ENCODE peak calls at places on chromosomes 6 and 20, in six cellular contexts. X is breast epithelium, F is upper lobe of right lung, V is HepG2, S is fibroblast of lung, D is heart left ventricle. W is an unnamed sample.

GRCh38 chr6:160945516-160946177 is 45.9 kb upstream of the MAP3K4 start:
- DNase-seq in X (no peak), F (no peak), V (no peak), S (no peak), D (no peak), W (no peak)

GRCh38 chr6:33211666-33212422 is 3.5 kb downstream of the RING1 start:
- DNase-seq in X (no peak), F (no peak), V (no peak), S (no peak), D (no peak), W (no peak)

GRCh38 chr6:42403415-42403814 is 48.3 kb downstream of the TRERF1 start:
- DNase-seq in X (no peak), F (no peak), V (no peak), S (peak), D (no peak), W (no peak)

GRCh38 chr6:35077006-35077712 is 64.0 kb downstream of the TCP11 start:
- DNase-seq in X (peak), F (peak), V (no peak), S (no peak), D (no peak), W (no peak)

GRCh38 chr20:36246410-36246809 is 10.1 kb downstream of the AAR2 start:
- DNase-seq in X (no peak), F (no peak), V (no peak), S (no peak), D (no peak), W (no peak)

GRCh38 chr20:53876956-53877355 is 193.4 kb downstream of the BCAS1 start:
- DNase-seq in X (no peak), F (no peak), V (no peak), S (no peak), D (no peak), W (no peak)

GRCh38 chr20:4025679-4026078 is 10.3 kb upstream of the RNF24 start:
- DNase-seq in X (no peak), F (no peak), V (no peak), S (no peak), D (no peak), W (no peak)

GRCh38 chr6:157317129-157317814 is 6.0 kb downstream of the TMEM242 start:
- DNase-seq in X (peak), F (no peak), V (peak), S (peak), D (peak), W (no peak)

GRCh38 chr20:58515240-58516212 is at the start of gene APCDD1L:
- DNase-seq in X (no peak), F (no peak), V (no peak), S (peak), D (no peak), W (no peak)

GRCh38 chr20:3222635-3223600 is 13.6 kb downstream of the ITPA start:
- DNase-seq in X (peak), F (no peak), V (peak), S (no peak), D (no peak), W (no peak)

GRCh38 chr6:111976169-111976568 is 77.7 kb upstream of the CCN6 start:
- DNase-seq in X (no peak), F (no peak), V (no peak), S (no peak), D (no peak), W (no peak)
- H3K27ac ChIP-seq in X (no peak), F (no peak), V (no peak), S (no peak), D (no peak), W (no peak)

DNA sequence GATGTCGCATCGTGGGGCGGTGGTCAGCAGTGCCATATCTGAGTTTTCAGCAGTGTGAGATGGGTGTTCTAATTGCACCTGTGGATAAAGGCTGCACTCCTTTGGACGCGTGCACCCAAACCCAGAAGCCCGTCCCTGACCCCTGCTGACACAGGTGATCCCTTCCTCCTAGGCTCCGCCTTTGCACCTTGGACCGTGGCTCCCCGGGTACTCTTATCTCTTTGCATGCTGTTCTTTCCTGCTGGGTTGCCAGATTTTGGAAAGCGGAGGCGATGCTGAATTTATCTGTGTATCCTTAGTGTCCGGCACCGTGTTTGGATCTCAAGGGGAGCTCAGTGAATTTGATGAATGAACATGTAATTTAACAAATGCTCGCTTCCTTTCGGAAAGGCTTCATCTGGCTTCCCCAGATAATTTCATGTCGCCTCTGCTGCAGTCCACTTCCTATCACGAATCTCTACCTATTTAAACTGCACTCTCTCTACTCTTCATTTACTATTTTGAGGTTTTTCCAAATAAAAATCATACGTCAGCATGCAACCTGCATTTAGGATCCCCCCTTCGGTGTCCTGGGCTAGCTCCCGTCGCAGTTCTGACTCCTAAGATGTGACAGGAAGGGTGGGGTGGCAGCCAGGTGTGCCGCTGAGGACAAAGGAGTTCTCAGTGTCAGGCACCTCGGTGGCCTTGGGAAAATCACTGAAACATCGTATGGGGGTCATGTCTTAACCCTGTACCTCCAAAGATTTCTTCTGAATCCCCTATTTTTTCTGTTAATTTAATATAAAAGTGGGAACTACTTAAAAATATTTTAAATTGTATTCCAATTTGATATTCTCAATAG is 753 bp upstream of the PERP start:
- DNase-seq in X (peak), F (peak), V (peak), S (no peak), D (no peak), W (no peak)
- H3K27ac ChIP-seq in X (peak), F (peak), V (peak), S (no peak), D (peak), W (no peak)

GRCh38 chr6:158636778-158637177 is 7.8 kb downstream of the DYNLT1 start:
- DNase-seq in X (no peak), F (no peak), V (no peak), S (no peak), D (no peak), W (no peak)

GRCh38 chr6:158635427-158636073 is 9.0 kb downstream of the DYNLT1 start:
- DNase-seq in X (no peak), F (peak), V (no peak), S (no peak), D (no peak), W (no peak)

GRCh38 chr6:158631678-158632537 is 12.6 kb downstream of the DYNLT1 start:
- DNase-seq in X (no peak), F (peak), V (no peak), S (peak), D (peak), W (no peak)

GRCh38 chr6:158633127-158633526 is 11.4 kb downstream of the DYNLT1 start:
- DNase-seq in X (no peak), F (peak), V (no peak), S (no peak), D (no peak), W (no peak)

GRCh38 chr6:158634695-158635426 is 9.7 kb downstream of the DYNLT1 start:
- DNase-seq in X (no peak), F (peak), V (no peak), S (no peak), D (no peak), W (no peak)
- H3K27ac ChIP-seq in X (no peak), F (no peak), V (no peak), S (no peak), D (no peak), W (no peak)

GRCh38 chr6:39792501-39793450 is 600 bp downstream of the DAAM2 start:
- DNase-seq in X (no peak), F (no peak), V (no peak), S (peak), D (no peak), W (no peak)

GRCh38 chr6:39793528-39793927 is 1.4 kb downstream of the DAAM2 start:
- DNase-seq in X (no peak), F (no peak), V (no peak), S (no peak), D (no peak), W (no peak)

GRCh38 chr6:39791311-39791710 is 865 bp upstream of the DAAM2 start:
- DNase-seq in X (no peak), F (no peak), V (peak), S (peak), D (no peak), W (peak)

GRCh38 chr6:39790772-39791171 is 1.4 kb upstream of the DAAM2 start:
- DNase-seq in X (no peak), F (no peak), V (no peak), S (peak), D (no peak), W (no peak)

GRCh38 chr6:39791850-39792500 is at the start of gene DAAM2:
- DNase-seq in X (peak), F (peak), V (no peak), S (peak), D (peak), W (peak)
- H3K27ac ChIP-seq in X (peak), F (peak), V (no peak), S (peak), D (peak), W (peak)

W was measured in caudate nucleus.